ENCODE peak calls at places on chromosomes 6 and 20, in six cellular contexts. One of them, this sample, is unnamed.
A peak's percentile ranks its signal among the peaks of the same experiment; 100 is the strongest.

GRCh38 chr6:90545450-90545849 is 41.4 kb downstream of the MAP3K7 start:
- DNase-seq in psoas muscle: no peak
- DNase-seq in ovary: no peak
- DNase-seq in A549: no peak
- DNase-seq in Panc1: no peak
- DNase-seq in endothelial cell of umbilical vein: no peak
- DNase-seq in this sample: no peak

GRCh38 chr6:10163159-10163962 is 251.5 kb downstream of the TFAP2A start:
- DNase-seq in psoas muscle: no peak
- DNase-seq in endothelial cell of umbilical vein: no peak
- DNase-seq in ovary: no peak
- DNase-seq in A549: no peak
- DNase-seq in Panc1: no peak
- DNase-seq in this sample: no peak

GRCh38 chr6:50653253-50653652 is 60.1 kb upstream of the TFAP2D start:
- DNase-seq in Panc1: no peak
- DNase-seq in A549: no peak
- DNase-seq in psoas muscle: no peak
- DNase-seq in ovary: no peak
- DNase-seq in endothelial cell of umbilical vein: no peak
- DNase-seq in this sample: no peak

GRCh38 chr6:44100088-44100550 is 27.1 kb downstream of the MRPL14 start:
- DNase-seq in endothelial cell of umbilical vein: peak; percentile 52
- DNase-seq in psoas muscle: no peak
- DNase-seq in ovary: no peak
- DNase-seq in A549: peak; percentile 38
- DNase-seq in Panc1: no peak
- DNase-seq in this sample: no peak

GRCh38 chr6:163406320-163406719 is 8.2 kb upstream of the QKI start:
- DNase-seq in A549: no peak
- DNase-seq in Panc1: no peak
- DNase-seq in endothelial cell of umbilical vein: no peak
- DNase-seq in ovary: no peak
- DNase-seq in psoas muscle: no peak
- DNase-seq in this sample: no peak

GRCh38 chr6:136334853-136335252 is 45.2 kb upstream of the BCLAF1 start:
- DNase-seq in ovary: no peak
- DNase-seq in A549: no peak
- DNase-seq in Panc1: no peak
- DNase-seq in endothelial cell of umbilical vein: no peak
- DNase-seq in psoas muscle: no peak
- DNase-seq in this sample: no peak

GRCh38 chr6:138541793-138542481 is 42.6 kb upstream of the NHSL1 start:
- DNase-seq in A549: no peak
- DNase-seq in psoas muscle: no peak
- DNase-seq in endothelial cell of umbilical vein: peak; percentile 41
- DNase-seq in ovary: no peak
- DNase-seq in Panc1: no peak
- DNase-seq in this sample: peak; percentile 45

GRCh38 chr6:159151266-159151855 is 17.8 kb upstream of the FNDC1 start:
- DNase-seq in Panc1: no peak
- DNase-seq in endothelial cell of umbilical vein: peak; percentile 61
- DNase-seq in psoas muscle: peak; percentile 41
- DNase-seq in ovary: peak; percentile 46
- DNase-seq in A549: peak; percentile 27
- DNase-seq in this sample: peak; percentile 73

GRCh38 chr20:44018684-44019637 is 104.3 kb downstream of the TOX2 start:
- DNase-seq in endothelial cell of umbilical vein: no peak
- DNase-seq in Panc1: no peak
- DNase-seq in A549: no peak
- DNase-seq in ovary: no peak
- DNase-seq in psoas muscle: no peak
- DNase-seq in this sample: no peak

GRCh38 chr6:116866281-116866871 is 10.7 kb upstream of the RFX6 start:
- DNase-seq in psoas muscle: no peak
- DNase-seq in ovary: no peak
- DNase-seq in endothelial cell of umbilical vein: no peak
- DNase-seq in A549: no peak
- DNase-seq in Panc1: no peak
- DNase-seq in this sample: no peak

GRCh38 chr6:31418251-31418650 is 14.9 kb downstream of the MICA start:
- DNase-seq in A549: no peak
- DNase-seq in psoas muscle: no peak
- DNase-seq in endothelial cell of umbilical vein: no peak
- DNase-seq in ovary: no peak
- DNase-seq in Panc1: no peak
- DNase-seq in this sample: no peak

GRCh38 chr6:26571592-26572296 is 25.0 kb upstream of the ABT1 start:
- DNase-seq in ovary: peak; percentile 53
- DNase-seq in A549: no peak
- DNase-seq in endothelial cell of umbilical vein: peak; percentile 92
- DNase-seq in Panc1: peak; percentile 98
- DNase-seq in psoas muscle: no peak
- DNase-seq in this sample: peak; percentile 50

GRCh38 chr6:80132942-80133517 is 26.6 kb downstream of the BCKDHB start:
- DNase-seq in A549: peak; percentile 3
- DNase-seq in Panc1: no peak
- DNase-seq in ovary: peak; percentile 19
- DNase-seq in psoas muscle: peak; percentile 18
- DNase-seq in endothelial cell of umbilical vein: peak; percentile 58
- DNase-seq in this sample: peak; percentile 57

GRCh38 chr20:19692100-19692499 is 66.0 kb upstream of the RIN2 start:
- DNase-seq in Panc1: no peak
- DNase-seq in A549: no peak
- DNase-seq in endothelial cell of umbilical vein: no peak
- DNase-seq in psoas muscle: no peak
- DNase-seq in ovary: no peak
- DNase-seq in this sample: no peak

GRCh38 chr20:32053648-32054047 is 1.6 kb downstream of the HCK start:
- DNase-seq in psoas muscle: no peak
- DNase-seq in Panc1: no peak
- DNase-seq in endothelial cell of umbilical vein: no peak
- DNase-seq in A549: no peak
- DNase-seq in ovary: no peak
- DNase-seq in this sample: no peak

GRCh38 chr20:32059189-32059588 is 7.1 kb downstream of the HCK start:
- DNase-seq in endothelial cell of umbilical vein: no peak
- DNase-seq in ovary: no peak
- DNase-seq in A549: no peak
- DNase-seq in psoas muscle: no peak
- DNase-seq in Panc1: no peak
- DNase-seq in this sample: no peak

GRCh38 chr20:32052792-32053362 is 835 bp downstream of the HCK start:
- DNase-seq in Panc1: no peak
- DNase-seq in psoas muscle: peak; percentile 58
- DNase-seq in ovary: no peak
- DNase-seq in A549: no peak
- DNase-seq in endothelial cell of umbilical vein: no peak
- DNase-seq in this sample: peak; percentile 67

GRCh38 chr20:32057785-32058184 is 5.7 kb downstream of the HCK start:
- DNase-seq in ovary: no peak
- DNase-seq in psoas muscle: no peak
- DNase-seq in endothelial cell of umbilical vein: no peak
- DNase-seq in Panc1: no peak
- DNase-seq in A549: no peak
- DNase-seq in this sample: no peak

DNA sequence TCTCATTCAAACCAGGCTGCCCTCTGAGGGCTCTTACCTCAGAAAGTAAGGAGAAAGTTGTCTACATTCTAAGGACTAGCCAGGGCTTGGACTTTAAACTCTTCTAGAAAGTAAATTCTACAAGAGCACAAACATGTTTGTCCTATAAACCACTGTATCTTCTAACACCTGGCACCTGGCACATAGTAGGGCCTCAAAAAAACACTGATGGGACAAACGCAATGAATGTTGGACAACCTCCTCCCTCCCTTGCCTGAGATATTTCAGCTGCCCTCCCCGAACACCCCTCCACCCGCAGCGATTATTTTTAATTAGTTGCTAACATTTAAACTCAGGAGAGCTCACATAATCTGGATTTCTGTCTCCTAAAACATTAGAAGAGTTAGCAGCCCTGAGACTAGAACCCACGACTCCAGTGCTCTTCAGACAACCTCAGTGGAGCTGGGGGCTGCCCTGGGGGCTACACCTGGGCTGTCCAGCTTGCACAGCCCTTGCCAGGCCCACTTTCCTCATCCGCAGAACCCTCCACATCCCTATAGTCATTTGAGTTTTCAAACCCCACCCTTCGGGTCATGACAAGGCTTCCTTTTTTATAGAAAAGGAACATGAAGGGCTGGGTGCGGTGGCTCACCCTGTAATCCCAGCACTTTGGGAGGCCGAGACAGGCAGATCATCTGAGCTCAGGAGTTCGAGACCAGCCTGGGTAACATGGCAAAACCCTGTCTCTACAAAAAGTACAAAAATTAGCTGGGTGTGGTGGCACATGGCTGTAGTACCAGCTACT is 4.9 kb downstream of the HCK start:
- DNase-seq in A549: no peak
- DNase-seq in endothelial cell of umbilical vein: no peak
- DNase-seq in Panc1: no peak
- DNase-seq in ovary: no peak
- DNase-seq in psoas muscle: no peak
- DNase-seq in this sample: no peak
- H3K9me3 ChIP-seq in A549: no peaks in the 10 kb centered on the region
- H3K9me3 ChIP-seq in endothelial cell of umbilical vein: no peaks in the 10 kb centered on the region
- H3K9me3 ChIP-seq in Panc1: no peaks in the 10 kb centered on the region
- H3K9me3 ChIP-seq in ovary: no peaks in the 10 kb centered on the region
- H3K9me3 ChIP-seq in psoas muscle: no peaks in the 10 kb centered on the region
- H3K9me3 ChIP-seq in this sample: no peaks in the 10 kb centered on the region

DNA sequence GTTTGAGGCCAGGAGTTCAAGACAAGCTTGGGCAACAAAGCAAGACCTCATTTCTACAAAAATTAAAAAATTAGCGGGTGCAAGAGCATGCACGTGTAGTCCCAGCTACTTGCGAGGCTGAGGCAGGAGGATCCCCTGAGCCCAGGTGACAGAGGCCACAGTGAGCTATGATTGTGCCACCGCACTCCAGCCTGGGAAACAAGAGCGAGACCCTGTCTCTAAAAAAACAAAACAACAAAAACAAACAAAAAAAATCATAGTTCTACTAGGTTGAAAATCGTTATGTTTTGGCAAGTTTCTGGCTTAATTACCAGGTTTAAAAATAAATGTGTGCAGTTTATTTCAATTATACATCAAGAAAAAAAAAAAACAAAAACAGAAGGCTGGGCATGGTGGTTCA is 2.6 kb downstream of the EIF2S2 start:
- DNase-seq in A549: no peak
- DNase-seq in endothelial cell of umbilical vein: no peak
- DNase-seq in psoas muscle: no peak
- DNase-seq in Panc1: no peak
- DNase-seq in ovary: no peak
- DNase-seq in this sample: no peak
- H3K4me3 ChIP-seq in A549: peak overlapping the region; percentile 80
- H3K4me3 ChIP-seq in endothelial cell of umbilical vein: no peak overlapping the region
- H3K4me3 ChIP-seq in psoas muscle: peak overlapping the region; percentile 99
- H3K4me3 ChIP-seq in Panc1: no peak overlapping the region
- H3K4me3 ChIP-seq in ovary: no peak overlapping the region
- H3K4me3 ChIP-seq in this sample: no peak overlapping the region

GRCh38 chr6:155340464-155341129 is 26.3 kb upstream of the TFB1M start:
- DNase-seq in psoas muscle: no peak
- DNase-seq in ovary: no peak
- DNase-seq in endothelial cell of umbilical vein: no peak
- DNase-seq in A549: no peak
- DNase-seq in Panc1: no peak
- DNase-seq in this sample: no peak

GRCh38 chr6:155346957-155347356 is 32.7 kb upstream of the TFB1M start:
- DNase-seq in ovary: no peak
- DNase-seq in Panc1: no peak
- DNase-seq in endothelial cell of umbilical vein: no peak
- DNase-seq in A549: no peak
- DNase-seq in psoas muscle: no peak
- DNase-seq in this sample: no peak

GRCh38 chr6:155341130-155341828 is 27.0 kb upstream of the TFB1M start:
- DNase-seq in ovary: no peak
- DNase-seq in endothelial cell of umbilical vein: no peak
- DNase-seq in A549: no peak
- DNase-seq in psoas muscle: no peak
- DNase-seq in Panc1: no peak
- DNase-seq in this sample: no peak

GRCh38 chr6:155347800-155348199 is 33.5 kb upstream of the TFB1M start:
- DNase-seq in ovary: no peak
- DNase-seq in psoas muscle: no peak
- DNase-seq in A549: no peak
- DNase-seq in endothelial cell of umbilical vein: no peak
- DNase-seq in Panc1: no peak
- DNase-seq in this sample: no peak

GRCh38 chr6:155344341-155345006 is 30.2 kb upstream of the TFB1M start:
- DNase-seq in ovary: no peak
- DNase-seq in endothelial cell of umbilical vein: no peak
- DNase-seq in psoas muscle: no peak
- DNase-seq in A549: no peak
- DNase-seq in Panc1: no peak
- DNase-seq in this sample: no peak
- H3K9me3 ChIP-seq in ovary: no peaks in the 10 kb centered on the region
- H3K9me3 ChIP-seq in endothelial cell of umbilical vein: no peaks in the 10 kb centered on the region
- H3K9me3 ChIP-seq in psoas muscle: peaks cover 19% of the 10 kb centered on the region
- H3K9me3 ChIP-seq in A549: peaks cover 15% of the 10 kb centered on the region
- H3K9me3 ChIP-seq in Panc1: no peaks in the 10 kb centered on the region
- H3K9me3 ChIP-seq in this sample: no peaks in the 10 kb centered on the region

GRCh38 chr6:130215526-130215925 is 7.2 kb downstream of the SAMD3 start:
- DNase-seq in psoas muscle: no peak
- DNase-seq in ovary: no peak
- DNase-seq in A549: no peak
- DNase-seq in Panc1: no peak
- DNase-seq in endothelial cell of umbilical vein: no peak
- DNase-seq in this sample: no peak
- H3K4me3 ChIP-seq in psoas muscle: no peak overlapping the region
- H3K4me3 ChIP-seq in ovary: no peak overlapping the region
- H3K4me3 ChIP-seq in A549: no peak overlapping the region
- H3K4me3 ChIP-seq in Panc1: no peak overlapping the region
- H3K4me3 ChIP-seq in endothelial cell of umbilical vein: no peak overlapping the region
- H3K4me3 ChIP-seq in this sample: no peak overlapping the region

This sample was measured in right cardiac atrium.